ENCODE peak calls at places on chromosomes 5 and 9, in four cellular contexts. One of them, this sample, is unnamed.

GRCh38 chr5:33338336-33339110 is 102.2 kb upstream of the TARS1 start:
- DNase-seq in SK-N-MC: no peak
- DNase-seq in HCT116: no peak
- DNase-seq in hepatocyte: no peak
- DNase-seq in this sample: no peak

GRCh38 chr5:32172908-32173393 is 1.2 kb downstream of the GOLPH3 start:
- DNase-seq in HCT116: no peak
- DNase-seq in hepatocyte: no peak
- DNase-seq in SK-N-MC: peak; percentile 28
- DNase-seq in this sample: no peak

GRCh38 chr5:120817044-120817985 is 353.2 kb downstream of the PRR16 start:
- DNase-seq in SK-N-MC: no peak
- DNase-seq in hepatocyte: peak; percentile 44
- DNase-seq in HCT116: no peak
- DNase-seq in this sample: peak; percentile 38

GRCh38 chr5:113489299-113489698 is 1.0 kb upstream of the MCC start:
- DNase-seq in hepatocyte: peak; percentile 57
- DNase-seq in HCT116: peak; percentile 89
- DNase-seq in SK-N-MC: peak; percentile 45
- DNase-seq in this sample: no peak

GRCh38 chr9:131960805-131961495 is 118.7 kb downstream of the MED27 start:
- DNase-seq in hepatocyte: no peak
- DNase-seq in HCT116: no peak
- DNase-seq in SK-N-MC: no peak
- DNase-seq in this sample: peak; percentile 23

GRCh38 chr5:35741126-35741711 is 115.5 kb upstream of the IL7R start:
- DNase-seq in SK-N-MC: no peak
- DNase-seq in HCT116: no peak
- DNase-seq in hepatocyte: peak; percentile 6
- DNase-seq in this sample: no peak

GRCh38 chr9:98175013-98175679 is 17.3 kb downstream of the CORO2A start:
- DNase-seq in hepatocyte: no peak
- DNase-seq in SK-N-MC: no peak
- DNase-seq in HCT116: no peak
- DNase-seq in this sample: peak; percentile 36

GRCh38 chr5:96344678-96345612 is 88.1 kb downstream of the PCSK1 start:
- DNase-seq in SK-N-MC: peak; percentile 42
- DNase-seq in HCT116: peak; percentile 54
- DNase-seq in hepatocyte: peak; percentile 73
- DNase-seq in this sample: peak; percentile 59

GRCh38 chr5:150409638-150410523 is 2.8 kb downstream of the CD74 start:
- DNase-seq in SK-N-MC: peak; percentile 66
- DNase-seq in HCT116: peak; percentile 81
- DNase-seq in hepatocyte: peak; percentile 91
- DNase-seq in this sample: peak; percentile 90

GRCh38 chr5:9099681-9100080 is 446.2 kb downstream of the SEMA5A start:
- DNase-seq in SK-N-MC: no peak
- DNase-seq in HCT116: no peak
- DNase-seq in hepatocyte: no peak
- DNase-seq in this sample: peak; percentile 25

GRCh38 chr5:159106569-159107282 is 7.0 kb upstream of the EBF1 start:
- DNase-seq in SK-N-MC: no peak
- DNase-seq in HCT116: peak; percentile 33
- DNase-seq in hepatocyte: peak; percentile 82
- DNase-seq in this sample: peak; percentile 93

GRCh38 chr9:77534376-77535057 is 113.6 kb downstream of the GNA14 start:
- DNase-seq in HCT116: no peak
- DNase-seq in hepatocyte: no peak
- DNase-seq in SK-N-MC: no peak
- DNase-seq in this sample: peak; percentile 31

GRCh38 chr5:135139397-135140134 is 105.5 kb upstream of the PITX1 start:
- DNase-seq in HCT116: peak; percentile 73
- DNase-seq in SK-N-MC: peak; percentile 66
- DNase-seq in hepatocyte: peak; percentile 84
- DNase-seq in this sample: no peak

GRCh38 chr5:140342896-140343295 is 3.5 kb downstream of the HBEGF start:
- DNase-seq in hepatocyte: no peak
- DNase-seq in SK-N-MC: no peak
- DNase-seq in HCT116: no peak
- DNase-seq in this sample: no peak

DNA sequence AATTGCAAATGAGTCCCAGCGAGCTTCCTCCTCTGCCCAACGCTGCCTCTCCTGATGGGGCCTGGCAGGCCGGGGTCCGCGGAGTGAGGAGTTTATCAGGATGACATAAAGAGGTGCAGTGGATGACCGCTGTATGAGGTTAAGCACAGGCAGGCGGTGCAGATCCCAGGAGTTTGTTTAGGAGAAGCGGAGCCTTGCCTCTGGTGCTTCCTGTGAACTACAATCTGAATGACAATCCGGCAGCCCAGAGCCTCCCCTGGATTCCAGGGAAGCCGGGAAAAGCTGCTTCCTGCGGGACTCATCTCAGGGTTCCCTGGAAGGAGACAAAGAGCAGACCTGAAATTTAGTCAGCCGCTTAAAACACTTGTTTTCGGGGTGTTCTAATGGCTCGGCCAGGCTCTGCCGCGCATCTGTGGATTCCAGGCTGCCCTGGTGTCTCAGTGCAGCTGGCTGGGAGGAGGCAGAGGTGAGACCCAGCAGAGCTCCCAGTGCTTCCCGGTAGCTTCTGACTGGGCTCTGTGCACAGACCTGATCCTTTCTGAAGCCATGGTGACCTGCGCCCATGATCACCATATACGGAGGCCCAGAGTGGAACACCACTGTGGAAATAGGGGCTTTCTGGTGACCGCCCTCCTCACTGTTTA is 69.9 kb upstream of the IRX4 start:
- DNase-seq in SK-N-MC: no peak
- DNase-seq in HCT116: no peak
- DNase-seq in hepatocyte: no peak
- DNase-seq in this sample: peak; percentile 65
- TF ChIP-seq EZH2 in SK-N-MC: no peak
- TF ChIP-seq EZH2 in HCT116: no peak
- TF ChIP-seq EZH2 in hepatocyte: no peak
- TF ChIP-seq EZH2 in this sample: no peak

GRCh38 chr9:113588936-113589335 is 125.4 kb downstream of the RGS3 start:
- DNase-seq in hepatocyte: no peak
- DNase-seq in SK-N-MC: no peak
- DNase-seq in HCT116: no peak
- DNase-seq in this sample: no peak
- TF ChIP-seq EZH2 in hepatocyte: no peak
- TF ChIP-seq EZH2 in SK-N-MC: no peak
- TF ChIP-seq EZH2 in HCT116: no peak
- TF ChIP-seq EZH2 in this sample: no peak

DNA sequence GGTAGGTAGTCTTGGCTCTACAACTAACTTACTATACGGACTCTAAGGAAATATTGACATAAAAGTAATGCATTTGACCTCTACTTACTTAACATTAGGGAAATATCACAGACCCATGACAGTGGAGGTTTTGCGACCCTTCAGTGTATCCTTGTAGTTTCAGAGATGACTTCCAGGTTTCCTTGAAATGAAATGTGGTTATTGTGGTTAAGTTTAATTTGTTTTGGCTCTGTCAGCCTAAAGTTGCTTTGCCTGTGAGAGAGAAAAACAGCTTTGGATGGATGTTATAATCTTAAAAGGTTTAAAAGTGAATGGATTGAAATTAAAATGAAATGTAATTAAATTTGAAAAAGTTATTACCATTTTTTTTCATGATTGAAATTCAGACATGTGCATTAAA is 42.9 kb downstream of the LRRTM2 start:
- DNase-seq in hepatocyte: no peak
- DNase-seq in HCT116: no peak
- DNase-seq in SK-N-MC: no peak
- DNase-seq in this sample: no peak
- TF ChIP-seq EZH2 in hepatocyte: no peak
- TF ChIP-seq EZH2 in HCT116: no peak
- TF ChIP-seq EZH2 in SK-N-MC: no peak
- TF ChIP-seq EZH2 in this sample: no peak

GRCh38 chr9:99954841-99955240 is 48.4 kb downstream of the STX17 start:
- DNase-seq in SK-N-MC: no peak
- DNase-seq in HCT116: no peak
- DNase-seq in hepatocyte: no peak
- DNase-seq in this sample: no peak

GRCh38 chr9:99955606-99956005 is 49.2 kb downstream of the STX17 start:
- DNase-seq in HCT116: no peak
- DNase-seq in SK-N-MC: no peak
- DNase-seq in hepatocyte: no peak
- DNase-seq in this sample: no peak

GRCh38 chr9:99948482-99948881 is 42.0 kb downstream of the STX17 start:
- DNase-seq in HCT116: no peak
- DNase-seq in SK-N-MC: no peak
- DNase-seq in hepatocyte: no peak
- DNase-seq in this sample: no peak

GRCh38 chr9:99948896-99949295 is 42.4 kb downstream of the STX17 start:
- DNase-seq in hepatocyte: no peak
- DNase-seq in SK-N-MC: no peak
- DNase-seq in HCT116: no peak
- DNase-seq in this sample: no peak

GRCh38 chr9:99954108-99954507 is 47.7 kb downstream of the STX17 start:
- DNase-seq in HCT116: no peak
- DNase-seq in hepatocyte: no peak
- DNase-seq in SK-N-MC: no peak
- DNase-seq in this sample: no peak
- TF ChIP-seq EZH2 in HCT116: no peak
- TF ChIP-seq EZH2 in hepatocyte: no peak
- TF ChIP-seq EZH2 in SK-N-MC: no peak
- TF ChIP-seq EZH2 in this sample: no peak

DNA sequence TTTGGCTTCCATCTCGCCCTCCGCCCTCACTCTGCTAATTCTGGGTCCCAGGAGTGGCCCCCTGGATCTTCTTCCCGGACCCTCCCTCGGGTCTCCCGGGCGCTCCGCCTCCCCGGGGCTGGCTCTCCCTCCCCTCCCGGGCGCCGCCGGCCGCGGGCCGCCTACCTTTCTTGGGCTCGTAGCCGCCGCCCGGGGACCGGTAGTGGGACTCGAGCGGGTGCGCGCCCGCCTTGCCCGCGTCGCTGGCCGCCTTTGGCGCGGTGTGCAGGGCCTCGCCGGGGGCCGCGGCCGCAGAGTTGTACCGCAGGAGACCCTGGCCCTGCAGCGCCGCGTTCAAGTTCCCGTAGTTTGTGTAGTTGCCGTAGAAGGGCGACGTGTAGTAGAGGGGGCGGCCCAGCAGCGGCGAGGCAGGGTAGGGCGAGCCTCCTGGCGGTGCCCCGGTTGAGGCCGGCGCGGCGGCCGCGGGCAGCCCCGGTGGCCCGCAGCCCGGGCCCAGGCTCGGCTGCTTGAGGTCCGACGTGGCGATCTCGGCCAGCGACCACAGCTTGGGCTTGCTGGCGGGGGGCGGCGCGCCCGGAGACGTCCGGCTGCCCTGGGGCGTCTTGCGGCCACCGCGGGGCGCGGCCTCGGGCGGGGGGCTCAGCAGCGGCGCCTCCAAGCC is 3.2 kb downstream of the IRX2 start:
- DNase-seq in hepatocyte: no peak
- DNase-seq in HCT116: no peak
- DNase-seq in SK-N-MC: no peak
- DNase-seq in this sample: no peak
- TF ChIP-seq EZH2 in hepatocyte: no peak
- TF ChIP-seq EZH2 in HCT116: no peak
- TF ChIP-seq EZH2 in SK-N-MC: no peak
- TF ChIP-seq EZH2 in this sample: no peak

GRCh38 chr9:14351206-14351605 is 37.3 kb upstream of the NFIB start:
- DNase-seq in hepatocyte: no peak
- DNase-seq in SK-N-MC: no peak
- DNase-seq in HCT116: no peak
- DNase-seq in this sample: no peak

GRCh38 chr9:14349141-14349817 is 35.3 kb upstream of the NFIB start:
- DNase-seq in SK-N-MC: no peak
- DNase-seq in HCT116: no peak
- DNase-seq in hepatocyte: no peak
- DNase-seq in this sample: peak; percentile 49

GRCh38 chr9:14352549-14352948 is 38.6 kb upstream of the NFIB start:
- DNase-seq in HCT116: no peak
- DNase-seq in hepatocyte: no peak
- DNase-seq in SK-N-MC: no peak
- DNase-seq in this sample: no peak

GRCh38 chr9:14349818-14350333 is 35.9 kb upstream of the NFIB start:
- DNase-seq in hepatocyte: no peak
- DNase-seq in HCT116: no peak
- DNase-seq in SK-N-MC: no peak
- DNase-seq in this sample: peak; percentile 31

DNA sequence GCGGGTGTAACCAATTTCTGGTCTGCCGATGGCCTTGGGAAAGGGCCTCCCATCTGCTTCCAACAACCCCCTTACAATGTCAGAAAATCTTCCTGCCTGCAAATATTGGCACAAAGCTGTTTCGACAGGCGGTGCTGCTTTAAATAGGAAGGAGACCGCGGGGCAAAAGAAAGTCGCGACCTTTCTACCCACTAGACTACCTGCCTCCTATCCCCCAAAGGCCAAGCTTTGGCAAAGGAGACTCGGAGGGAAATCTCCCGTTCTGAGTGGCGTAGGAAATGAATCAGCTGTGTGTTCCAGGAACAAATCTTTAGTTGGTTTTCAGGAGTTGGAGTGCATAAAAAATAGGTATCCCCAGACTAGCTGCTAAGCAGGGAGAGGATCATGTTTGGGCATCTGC is 36.8 kb upstream of the NFIB start:
- DNase-seq in SK-N-MC: no peak
- DNase-seq in hepatocyte: no peak
- DNase-seq in HCT116: no peak
- DNase-seq in this sample: no peak
- TF ChIP-seq EZH2 in SK-N-MC: no peak
- TF ChIP-seq EZH2 in hepatocyte: no peak
- TF ChIP-seq EZH2 in HCT116: no peak
- TF ChIP-seq EZH2 in this sample: peak; percentile 1

DNA sequence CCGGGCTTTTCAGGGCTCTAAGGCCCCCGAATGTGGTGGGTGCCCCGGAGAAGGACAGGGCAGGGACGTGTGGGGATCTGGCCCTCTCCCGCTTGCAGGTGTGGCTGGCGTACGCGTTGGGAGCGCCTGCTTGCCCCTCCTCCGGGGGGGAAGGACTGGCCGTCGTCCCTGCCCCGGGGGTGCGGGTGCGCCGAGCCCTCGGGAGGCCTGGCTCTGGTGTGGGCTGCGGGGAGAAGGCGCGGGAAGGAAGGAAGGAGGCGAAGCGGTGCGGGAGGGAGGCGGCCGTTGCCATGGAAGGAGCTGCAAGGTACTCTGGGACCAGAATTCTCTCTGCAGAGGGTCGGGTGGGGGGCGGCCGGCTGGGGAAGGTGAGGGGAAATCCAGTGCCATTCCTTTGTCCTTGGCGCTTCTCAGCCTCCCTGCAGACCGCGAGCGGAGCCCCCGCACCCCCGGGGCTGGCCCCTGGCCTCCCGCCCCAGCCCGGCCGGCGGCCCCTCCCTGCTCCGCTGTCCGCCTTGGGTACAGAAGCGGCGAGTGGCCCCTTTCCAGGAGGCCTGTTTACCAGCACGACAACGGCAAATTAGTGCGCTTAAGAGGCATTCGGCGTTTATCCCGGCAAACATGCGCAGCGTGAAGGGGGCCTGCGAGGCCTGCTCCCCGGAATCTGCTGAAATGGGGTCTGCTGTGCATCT is 67.1 kb upstream of the UNC5A start:
- DNase-seq in hepatocyte: peak; percentile 30
- DNase-seq in SK-N-MC: no peak
- DNase-seq in HCT116: no peak
- DNase-seq in this sample: peak; percentile 78
- TF ChIP-seq EZH2 in hepatocyte: peak; percentile 54
- TF ChIP-seq EZH2 in SK-N-MC: no peak
- TF ChIP-seq EZH2 in HCT116: no peak
- TF ChIP-seq EZH2 in this sample: no peak

This sample was measured in neural progenitor cell.